ENCODE peak calls at places on chromosome 11, in five cellular contexts. L is GM12878, E is A549, Z is K562, A is HepG2. F is an unnamed sample.
A peak's percentile ranks its signal among the peaks of the same experiment; 100 is the strongest.

GRCh38 chr11:103940542-103940941 is 95.9 kb upstream of the DDI1 start:
- DNase-seq in Z (no peak), A (no peak), E (no peak), L (no peak), F (no peak)

GRCh38 chr11:134464196-134464595 is 52.2 kb upstream of the B3GAT1 start:
- DNase-seq in L (no peak), E (no peak), A (no peak), Z (no peak), F (peak; percentile 44)

GRCh38 chr11:125244166-125244565 is 79.6 kb downstream of the PKNOX2 start:
- DNase-seq in A (no peak), Z (no peak), E (no peak), L (no peak), F (no peak)

GRCh38 chr11:23769214-23769613 is 727.6 kb upstream of the LUZP2 start:
- DNase-seq in L (no peak), E (no peak), A (no peak), Z (no peak), F (peak; percentile 34)

GRCh38 chr11:44763111-44763820 is 36.5 kb downstream of the TSPAN18 start:
- DNase-seq in E (no peak), L (no peak), A (no peak), Z (no peak), F (no peak)

GRCh38 chr11:20467458-20468185 is 80.1 kb downstream of the PRMT3 start:
- DNase-seq in L (no peak), E (no peak), A (no peak), Z (no peak), F (no peak)

GRCh38 chr11:122696662-122697061 is 41.1 kb downstream of the UBASH3B start:
- DNase-seq in Z (peak; percentile 20), L (no peak), A (no peak), E (no peak), F (no peak)

GRCh38 chr11:114296190-114296978 is at the start of gene NNMT:
- DNase-seq in L (no peak), Z (peak; percentile 30), A (no peak), E (peak; percentile 87), F (no peak)

GRCh38 chr11:8373519-8374432 is 110.1 kb upstream of the LMO1 start:
- DNase-seq in L (no peak), A (no peak), E (no peak), Z (no peak), F (no peak)

GRCh38 chr11:130464289-130464812 is 15.9 kb downstream of the ADAMTS15 start:
- DNase-seq in Z (no peak), E (no peak), A (no peak), L (no peak), F (no peak)

GRCh38 chr11:116730568-116730967 is 42.2 kb downstream of the BUD13 start:
- DNase-seq in E (no peak), A (no peak), Z (no peak), L (no peak), F (no peak)

GRCh38 chr11:131894615-131895544 is 524.5 kb downstream of the NTM start:
- DNase-seq in L (no peak), A (no peak), E (no peak), Z (no peak), F (no peak)

GRCh38 chr11:24132471-24132870 is 364.4 kb upstream of the LUZP2 start:
- DNase-seq in A (no peak), E (no peak), L (no peak), Z (no peak), F (no peak)

GRCh38 chr11:80443177-80443576 is 1002.3 kb upstream of the TENM4 start:
- DNase-seq in Z (no peak), A (no peak), L (no peak), E (no peak), F (no peak)

GRCh38 chr11:85307381-85307780 is 319.8 kb downstream of the DLG2 start:
- DNase-seq in Z (no peak), A (no peak), L (no peak), E (no peak), F (no peak)

GRCh38 chr11:64364435-64364834 is 5.5 kb downstream of the RPS6KA4 start:
- DNase-seq in A (no peak), L (no peak), Z (no peak), E (no peak), F (no peak)

GRCh38 chr11:114358711-114359110 is 41.6 kb downstream of the C11orf71 start:
- DNase-seq in E (no peak), Z (no peak), L (no peak), A (no peak), F (no peak)

GRCh38 chr11:12128191-12128841 is 17.9 kb downstream of the MICAL2 start:
- DNase-seq in Z (no peak), E (no peak), A (no peak), L (no peak), F (no peak)

GRCh38 chr11:22471405-22471804 is 133.2 kb downstream of the SLC17A6 start:
- DNase-seq in E (no peak), A (no peak), L (no peak), Z (no peak), F (no peak)

GRCh38 chr11:27719575-27719925 is 19.3 kb upstream of the BDNF start:
- DNase-seq in Z (no peak), L (no peak), E (no peak), A (no peak), F (peak; percentile 62)

GRCh38 chr11:77089004-77089545 is 13.6 kb upstream of the OMP start:
- DNase-seq in Z (no peak), L (no peak), E (no peak), A (no peak), F (no peak)
- TF ChIP-seq JUNB in Z (no peak), L (no peak), E (no peak), A (no peak), F (no peak)

DNA sequence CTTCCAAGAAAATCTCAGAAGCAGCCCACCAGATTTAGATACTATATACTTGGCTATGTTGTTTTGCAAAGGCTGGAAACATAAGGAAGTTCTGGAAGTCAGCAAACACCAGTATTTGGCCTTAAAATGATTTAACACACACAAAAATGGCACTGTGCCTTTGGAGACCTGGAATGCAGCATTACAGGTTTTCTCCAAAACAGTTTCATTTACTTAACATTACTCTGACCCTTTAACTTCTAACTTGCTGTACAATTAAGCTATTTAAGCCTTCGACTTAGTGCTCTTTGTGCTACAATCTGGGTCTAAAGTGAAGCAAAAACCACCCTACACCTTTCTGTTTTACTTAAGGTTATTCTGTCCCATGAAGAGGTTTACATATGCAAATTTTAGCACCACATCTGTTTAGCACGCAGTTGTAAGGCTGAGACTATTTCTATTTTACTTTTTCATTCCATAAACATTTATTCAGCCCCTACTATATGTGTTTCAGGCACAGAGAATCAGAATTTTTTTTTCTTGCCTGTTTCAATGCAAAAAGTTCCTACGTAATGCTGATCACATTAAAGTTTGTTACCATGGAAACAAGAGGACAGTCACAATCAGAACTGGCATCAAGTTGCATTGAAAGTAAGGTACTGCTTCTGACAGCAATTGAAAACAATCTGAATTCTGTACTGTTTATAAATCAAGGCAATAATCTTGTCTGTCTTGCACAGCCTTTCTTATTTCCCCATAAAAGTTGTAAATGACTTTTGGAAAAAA is 70.3 kb downstream of the MAML2 start:
- DNase-seq in E (peak; percentile 9), A (no peak), L (no peak), Z (no peak), F (peak; percentile 57)
- TF ChIP-seq JUNB in E (no peak), A (no peak), L (no peak), Z (no peak), F (no peak)

DNA sequence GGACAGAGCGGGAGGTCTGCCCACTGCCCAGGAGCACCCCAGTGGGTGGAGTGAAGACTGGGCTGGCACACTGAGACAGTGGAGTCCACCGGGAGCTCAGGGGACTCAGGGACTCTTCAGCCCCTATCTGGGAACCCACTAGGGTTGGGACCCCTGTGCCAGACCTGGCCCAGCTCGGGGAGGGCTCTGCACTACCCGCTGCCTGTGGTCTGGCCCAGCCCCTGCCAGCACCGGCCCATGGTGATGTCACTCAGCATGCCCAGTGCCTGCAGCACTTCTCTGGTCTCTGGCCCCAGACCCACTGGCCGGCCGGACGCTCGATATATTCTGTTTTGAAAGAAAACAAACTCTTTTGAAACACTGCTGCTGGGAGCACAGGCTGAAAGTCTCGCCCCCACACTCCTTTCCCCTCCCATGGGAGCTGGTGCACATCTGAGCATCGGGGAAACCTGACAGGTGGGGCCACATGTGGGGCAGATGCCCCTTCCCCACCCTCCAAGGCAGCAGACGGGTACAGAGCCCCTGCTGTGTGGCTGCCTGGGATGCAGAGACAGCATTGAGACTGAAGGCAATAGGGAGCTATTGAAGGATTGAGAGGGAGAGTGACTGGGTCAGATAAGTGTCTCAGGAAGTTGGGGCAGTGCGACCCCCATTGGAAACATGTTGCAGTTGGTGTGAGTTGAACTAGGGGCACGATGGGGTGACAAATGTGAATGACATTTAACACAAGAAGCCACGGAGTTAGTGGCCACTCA is 62.9 kb downstream of the MYEOV start:
- DNase-seq in A (no peak), Z (no peak), E (no peak), L (no peak), F (no peak)
- TF ChIP-seq JUNB in A (no peak), Z (no peak), E (no peak), L (no peak), F (no peak)

DNA sequence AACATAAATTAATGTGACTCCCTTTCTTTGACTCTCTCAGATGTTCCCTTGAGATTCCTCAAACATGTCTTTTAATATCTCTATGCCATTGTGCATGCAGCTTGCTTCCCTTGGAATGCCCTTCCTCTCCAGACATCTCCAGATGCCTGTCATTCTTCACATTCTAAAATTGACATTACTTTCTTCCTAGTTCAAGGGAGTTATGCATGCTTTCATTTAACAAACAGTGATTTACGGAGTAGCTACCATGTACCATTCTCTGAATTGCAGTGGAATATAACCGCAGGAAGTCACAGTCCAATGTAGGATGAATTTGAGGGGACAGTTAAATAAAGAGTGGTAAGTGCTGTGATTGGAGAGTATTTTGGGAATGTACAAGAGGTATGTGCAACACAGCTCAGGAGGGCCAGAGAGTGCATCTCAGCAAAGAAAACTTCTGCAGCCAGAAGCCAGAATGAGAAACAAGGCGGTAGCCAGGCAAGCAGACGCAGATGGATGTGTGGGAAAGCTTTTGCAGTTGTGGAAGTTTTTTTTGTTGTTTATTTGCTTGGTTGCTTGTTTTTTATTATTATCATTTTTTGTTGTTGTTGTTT is 18.7 kb downstream of the MMP10 start:
- DNase-seq in L (no peak), A (no peak), E (no peak), Z (no peak), F (peak; percentile 51)
- TF ChIP-seq JUNB in L (no peak), A (no peak), E (no peak), Z (no peak), F (no peak)

GRCh38 chr11:120130991-120131760 is 6.7 kb downstream of the TRIM29 start:
- DNase-seq in A (no peak), L (no peak), Z (no peak), E (no peak), F (no peak)

GRCh38 chr11:120130176-120130980 is 7.5 kb downstream of the TRIM29 start:
- DNase-seq in A (no peak), E (no peak), L (no peak), Z (no peak), F (no peak)

GRCh38 chr11:120133216-120134105 is 4.5 kb downstream of the TRIM29 start:
- DNase-seq in A (no peak), L (no peak), E (no peak), Z (no peak), F (no peak)

GRCh38 chr11:120132645-120133185 is 5.2 kb downstream of the TRIM29 start:
- DNase-seq in Z (no peak), A (no peak), E (no peak), L (no peak), F (no peak)

GRCh38 chr11:120131941-120132644 is 5.8 kb downstream of the TRIM29 start:
- DNase-seq in A (peak; percentile 25), Z (no peak), E (no peak), L (no peak), F (no peak)
- TF ChIP-seq JUNB in A (no peak), Z (no peak), E (no peak), L (no peak), F (no peak)

F was measured in GM23338.